ENCODE peak calls at places on chromosomes 5 and 9, in four cellular contexts. One of them, this sample, is unnamed.

GRCh38 chr9:72232778-72233177 is 83.5 kb downstream of the GDA start:
- DNase-seq in GM23338: no peak
- DNase-seq in stomach: no peak
- DNase-seq in stimulated activated CD4-positive, alpha-beta T cell treated with anti-CD3 and anti-CD28 coated beads, Interleukin-12 subunit alpha, Interleukin-12 subunit beta, amount 100 ng/mL, for 4 hours: no peak
- DNase-seq in this sample: no peak

GRCh38 chr9:133999866-134000265 is 7.7 kb upstream of the VAV2 start:
- DNase-seq in GM23338: no peak
- DNase-seq in stomach: no peak
- DNase-seq in stimulated activated CD4-positive, alpha-beta T cell treated with anti-CD3 and anti-CD28 coated beads, Interleukin-12 subunit alpha, Interleukin-12 subunit beta, amount 100 ng/mL, for 4 hours: no peak
- DNase-seq in this sample: no peak

GRCh38 chr9:86708918-86709835 is 238.1 kb downstream of the GAS1 start:
- DNase-seq in GM23338: no peak
- DNase-seq in stomach: no peak
- DNase-seq in stimulated activated CD4-positive, alpha-beta T cell treated with anti-CD3 and anti-CD28 coated beads, Interleukin-12 subunit alpha, Interleukin-12 subunit beta, amount 100 ng/mL, for 4 hours: no peak
- DNase-seq in this sample: no peak

GRCh38 chr9:29548436-29548835 is 1975.2 kb upstream of the C9orf72 start:
- DNase-seq in GM23338: no peak
- DNase-seq in stomach: no peak
- DNase-seq in stimulated activated CD4-positive, alpha-beta T cell treated with anti-CD3 and anti-CD28 coated beads, Interleukin-12 subunit alpha, Interleukin-12 subunit beta, amount 100 ng/mL, for 4 hours: no peak
- DNase-seq in this sample: peak; percentile 31

GRCh38 chr9:7507539-7508251 is 291.9 kb downstream of the DMAC1 start:
- DNase-seq in GM23338: no peak
- DNase-seq in stomach: no peak
- DNase-seq in stimulated activated CD4-positive, alpha-beta T cell treated with anti-CD3 and anti-CD28 coated beads, Interleukin-12 subunit alpha, Interleukin-12 subunit beta, amount 100 ng/mL, for 4 hours: no peak
- DNase-seq in this sample: no peak

GRCh38 chr5:14204785-14205321 is 61.7 kb downstream of the TRIO start:
- DNase-seq in GM23338: peak; percentile 46
- DNase-seq in stomach: peak; percentile 44
- DNase-seq in stimulated activated CD4-positive, alpha-beta T cell treated with anti-CD3 and anti-CD28 coated beads, Interleukin-12 subunit alpha, Interleukin-12 subunit beta, amount 100 ng/mL, for 4 hours: no peak
- DNase-seq in this sample: peak; percentile 87

GRCh38 chr5:144142826-144143167 is 27.7 kb downstream of the YIPF5 start:
- DNase-seq in GM23338: no peak
- DNase-seq in stomach: no peak
- DNase-seq in stimulated activated CD4-positive, alpha-beta T cell treated with anti-CD3 and anti-CD28 coated beads, Interleukin-12 subunit alpha, Interleukin-12 subunit beta, amount 100 ng/mL, for 4 hours: no peak
- DNase-seq in this sample: no peak

GRCh38 chr9:18666987-18667772 is 193.2 kb downstream of the ADAMTSL1 start:
- DNase-seq in GM23338: no peak
- DNase-seq in stomach: no peak
- DNase-seq in stimulated activated CD4-positive, alpha-beta T cell treated with anti-CD3 and anti-CD28 coated beads, Interleukin-12 subunit alpha, Interleukin-12 subunit beta, amount 100 ng/mL, for 4 hours: no peak
- DNase-seq in this sample: peak; percentile 23

GRCh38 chr9:2290382-2290781 is 275.2 kb downstream of the SMARCA2 start:
- DNase-seq in GM23338: no peak
- DNase-seq in stomach: no peak
- DNase-seq in stimulated activated CD4-positive, alpha-beta T cell treated with anti-CD3 and anti-CD28 coated beads, Interleukin-12 subunit alpha, Interleukin-12 subunit beta, amount 100 ng/mL, for 4 hours: no peak
- DNase-seq in this sample: no peak

GRCh38 chr9:1098551-1098950 is 48.4 kb downstream of the DMRT2 start:
- DNase-seq in GM23338: no peak
- DNase-seq in stomach: no peak
- DNase-seq in stimulated activated CD4-positive, alpha-beta T cell treated with anti-CD3 and anti-CD28 coated beads, Interleukin-12 subunit alpha, Interleukin-12 subunit beta, amount 100 ng/mL, for 4 hours: no peak
- DNase-seq in this sample: peak; percentile 18

GRCh38 chr5:71841107-71841506 is 122.0 kb downstream of the CARTPT start:
- DNase-seq in GM23338: no peak
- DNase-seq in stomach: no peak
- DNase-seq in stimulated activated CD4-positive, alpha-beta T cell treated with anti-CD3 and anti-CD28 coated beads, Interleukin-12 subunit alpha, Interleukin-12 subunit beta, amount 100 ng/mL, for 4 hours: no peak
- DNase-seq in this sample: no peak

GRCh38 chr9:18489861-18490260 is 15.9 kb downstream of the ADAMTSL1 start:
- DNase-seq in GM23338: no peak
- DNase-seq in stomach: no peak
- DNase-seq in stimulated activated CD4-positive, alpha-beta T cell treated with anti-CD3 and anti-CD28 coated beads, Interleukin-12 subunit alpha, Interleukin-12 subunit beta, amount 100 ng/mL, for 4 hours: no peak
- DNase-seq in this sample: peak; percentile 87

GRCh38 chr9:33988219-33988890 is 60.3 kb downstream of the UBAP2 start:
- DNase-seq in GM23338: no peak
- DNase-seq in stomach: no peak
- DNase-seq in stimulated activated CD4-positive, alpha-beta T cell treated with anti-CD3 and anti-CD28 coated beads, Interleukin-12 subunit alpha, Interleukin-12 subunit beta, amount 100 ng/mL, for 4 hours: peak; percentile 4
- DNase-seq in this sample: peak; percentile 6